ENCODE peak calls at places on chromosomes 2 and 18, in ten cellular contexts. Z is iPS-NIHi11; Q is epithelial cell of esophagus; T is breast epithelium; M is activated CD8-positive, alpha-beta memory T cell treated with anti-CD3 and anti-CD28 coated beads for 4 hours; I is NCI-H460; C is fibroblast of villous mesenchyme; D is adipocyte; N is MV-4-11; S is dermis blood vessel endothelial cell. W is an unnamed sample.
A peak's percentile ranks its signal among the peaks of the same experiment; 100 is the strongest.

GRCh38 chr18:59049726-59050660 is 89.7 kb upstream of the SEC11C start:
- DNase-seq in Z (no peak), Q (no peak), T (no peak), M (no peak), I (no peak), C (no peak), D (no peak), N (no peak), S (no peak), W (no peak)

GRCh38 chr2:74587664-74588277 is 33.3 kb downstream of the DOK1 start:
- DNase-seq in Z (peak; percentile 79), Q (peak; percentile 71), T (peak; percentile 63), M (peak; percentile 32), I (peak; percentile 78), C (peak; percentile 77), D (peak; percentile 89), N (peak; percentile 70), S (peak; percentile 82), W (peak; percentile 51)

GRCh38 chr2:17442334-17442733 is 75.9 kb downstream of the RAD51AP2 start:
- DNase-seq in Z (no peak), Q (peak; percentile 84), T (no peak), M (no peak), I (no peak), C (no peak), D (peak; percentile 23), N (no peak), S (no peak), W (no peak)

GRCh38 chr2:239121600-239122012 is 273.7 kb downstream of the TWIST2 start:
- DNase-seq in Z (no peak), Q (no peak), T (no peak), M (no peak), I (no peak), C (no peak), D (no peak), N (no peak), S (no peak), W (no peak)

GRCh38 chr2:10006248-10007147 is 36.9 kb upstream of the KLF11 start:
- DNase-seq in Z (no peak), Q (peak; percentile 31), T (no peak), M (no peak), I (no peak), C (no peak), D (no peak), N (no peak), S (no peak), W (no peak)

GRCh38 chr2:3911891-3912455 is 208.6 kb downstream of the DCDC2C start:
- DNase-seq in Z (no peak), Q (no peak), T (no peak), M (no peak), I (no peak), C (no peak), D (no peak), N (no peak), S (no peak), W (no peak)

GRCh38 chr2:226916662-226917061 is 80.8 kb downstream of the RHBDD1 start:
- DNase-seq in Z (no peak), Q (no peak), T (no peak), M (no peak), I (no peak), C (no peak), D (no peak), N (no peak), S (no peak), W (no peak)

GRCh38 chr2:13650586-13651180 is 933.9 kb downstream of the TRIB2 start:
- DNase-seq in Z (no peak), Q (no peak), T (no peak), M (no peak), I (peak; percentile 29), C (no peak), D (no peak), N (peak; percentile 4), S (peak; percentile 37), W (no peak)

GRCh38 chr18:9417081-9417841 is 58.1 kb upstream of the RALBP1 start:
- DNase-seq in Z (peak; percentile 60), Q (peak; percentile 27), T (no peak), M (no peak), I (no peak), C (peak; percentile 45), D (peak; percentile 77), N (no peak), S (peak; percentile 62), W (no peak)